ENCODE peak calls at places on chromosomes 3 and 15, in six cellular contexts. One of them, this sample, is unnamed.

GRCh38 chr3:13501958-13502790 is 22.1 kb downstream of the HDAC11 start:
- DNase-seq in CD8-positive, alpha-beta T cell: no peak
- DNase-seq in cardiac muscle cell: no peak
- DNase-seq in endodermal cell: no peak
- DNase-seq in body of pancreas: no peak
- DNase-seq in tibial artery: no peak
- DNase-seq in this sample: no peak

GRCh38 chr3:127383656-127384179 is 95.9 kb upstream of the PRR20G start:
- DNase-seq in CD8-positive, alpha-beta T cell: no peak
- DNase-seq in body of pancreas: no peak
- DNase-seq in tibial artery: no peak
- DNase-seq in endodermal cell: peak
- DNase-seq in cardiac muscle cell: no peak
- DNase-seq in this sample: no peak

GRCh38 chr3:80549173-80549572 is 781.4 kb upstream of the ROBO1 start:
- DNase-seq in tibial artery: no peak
- DNase-seq in endodermal cell: no peak
- DNase-seq in body of pancreas: no peak
- DNase-seq in cardiac muscle cell: no peak
- DNase-seq in CD8-positive, alpha-beta T cell: no peak
- DNase-seq in this sample: no peak

GRCh38 chr3:52682016-52682415 is 3.7 kb downstream of the PBRM1 start:
- DNase-seq in cardiac muscle cell: peak
- DNase-seq in CD8-positive, alpha-beta T cell: no peak
- DNase-seq in tibial artery: peak
- DNase-seq in body of pancreas: no peak
- DNase-seq in endodermal cell: no peak
- DNase-seq in this sample: peak

GRCh38 chr3:72458365-72458764 is 389.9 kb downstream of the SHQ1 start:
- DNase-seq in tibial artery: no peak
- DNase-seq in body of pancreas: no peak
- DNase-seq in cardiac muscle cell: no peak
- DNase-seq in CD8-positive, alpha-beta T cell: no peak
- DNase-seq in endodermal cell: no peak
- DNase-seq in this sample: no peak

GRCh38 chr3:14472471-14473351 is 67.4 kb downstream of the GRIP2 start:
- DNase-seq in endodermal cell: peak
- DNase-seq in body of pancreas: no peak
- DNase-seq in tibial artery: no peak
- DNase-seq in CD8-positive, alpha-beta T cell: no peak
- DNase-seq in cardiac muscle cell: no peak
- DNase-seq in this sample: no peak

GRCh38 chr3:61417352-61417751 is 144.0 kb upstream of the PTPRG start:
- DNase-seq in body of pancreas: no peak
- DNase-seq in endodermal cell: no peak
- DNase-seq in CD8-positive, alpha-beta T cell: no peak
- DNase-seq in tibial artery: no peak
- DNase-seq in cardiac muscle cell: no peak
- DNase-seq in this sample: no peak

GRCh38 chr15:40963201-40963600 is 9.9 kb downstream of the CHAC1 start:
- DNase-seq in body of pancreas: no peak
- DNase-seq in cardiac muscle cell: no peak
- DNase-seq in tibial artery: no peak
- DNase-seq in CD8-positive, alpha-beta T cell: no peak
- DNase-seq in endodermal cell: no peak
- DNase-seq in this sample: no peak

GRCh38 chr15:88906551-88906950 is 6.6 kb downstream of the MFGE8 start:
- DNase-seq in body of pancreas: no peak
- DNase-seq in tibial artery: no peak
- DNase-seq in cardiac muscle cell: no peak
- DNase-seq in CD8-positive, alpha-beta T cell: no peak
- DNase-seq in endodermal cell: no peak
- DNase-seq in this sample: no peak

GRCh38 chr15:40122239-40122638 is 13.6 kb upstream of the BMF start:
- DNase-seq in tibial artery: peak
- DNase-seq in endodermal cell: peak
- DNase-seq in body of pancreas: no peak
- DNase-seq in CD8-positive, alpha-beta T cell: no peak
- DNase-seq in cardiac muscle cell: no peak
- DNase-seq in this sample: no peak

GRCh38 chr3:129623447-129624118 is 17.1 kb upstream of the PLXND1 start:
- DNase-seq in cardiac muscle cell: no peak
- DNase-seq in body of pancreas: peak
- DNase-seq in tibial artery: no peak
- DNase-seq in endodermal cell: peak
- DNase-seq in CD8-positive, alpha-beta T cell: no peak
- DNase-seq in this sample: peak

GRCh38 chr3:138125548-138126221 is 6.5 kb downstream of the A4GNT start:
- DNase-seq in CD8-positive, alpha-beta T cell: no peak
- DNase-seq in tibial artery: no peak
- DNase-seq in cardiac muscle cell: peak
- DNase-seq in body of pancreas: no peak
- DNase-seq in endodermal cell: no peak
- DNase-seq in this sample: peak

GRCh38 chr15:56792211-56792610 is 58.9 kb upstream of the ZNF280D start:
- DNase-seq in tibial artery: no peak
- DNase-seq in cardiac muscle cell: no peak
- DNase-seq in CD8-positive, alpha-beta T cell: no peak
- DNase-seq in endodermal cell: no peak
- DNase-seq in body of pancreas: no peak
- DNase-seq in this sample: no peak

GRCh38 chr15:83365370-83365938 is 81.0 kb upstream of the BNC1 start:
- DNase-seq in cardiac muscle cell: peak
- DNase-seq in CD8-positive, alpha-beta T cell: no peak
- DNase-seq in body of pancreas: no peak
- DNase-seq in endodermal cell: peak
- DNase-seq in tibial artery: peak
- DNase-seq in this sample: peak

GRCh38 chr3:49799761-49800160 is at the start of gene CDHR4:
- DNase-seq in endodermal cell: no peak
- DNase-seq in cardiac muscle cell: no peak
- DNase-seq in tibial artery: peak
- DNase-seq in body of pancreas: no peak
- DNase-seq in CD8-positive, alpha-beta T cell: no peak
- DNase-seq in this sample: no peak

GRCh38 chr3:89098964-89099585 is 8.3 kb upstream of the EPHA3 start:
- DNase-seq in body of pancreas: peak
- DNase-seq in endodermal cell: peak
- DNase-seq in CD8-positive, alpha-beta T cell: no peak
- DNase-seq in tibial artery: peak
- DNase-seq in cardiac muscle cell: peak
- DNase-seq in this sample: no peak

GRCh38 chr15:95604634-95605036 is 725.9 kb upstream of the NR2F2 start:
- DNase-seq in CD8-positive, alpha-beta T cell: no peak
- DNase-seq in tibial artery: no peak
- DNase-seq in cardiac muscle cell: no peak
- DNase-seq in body of pancreas: no peak
- DNase-seq in endodermal cell: no peak
- DNase-seq in this sample: no peak

GRCh38 chr3:125067225-125067624 is 11.4 kb upstream of the HEG1 start:
- DNase-seq in body of pancreas: no peak
- DNase-seq in cardiac muscle cell: no peak
- DNase-seq in endodermal cell: no peak
- DNase-seq in CD8-positive, alpha-beta T cell: no peak
- DNase-seq in tibial artery: no peak
- DNase-seq in this sample: no peak

GRCh38 chr3:98343647-98344507 is 9.8 kb upstream of the OR5K4 start:
- DNase-seq in cardiac muscle cell: peak
- DNase-seq in CD8-positive, alpha-beta T cell: no peak
- DNase-seq in tibial artery: no peak
- DNase-seq in endodermal cell: peak
- DNase-seq in body of pancreas: peak
- DNase-seq in this sample: no peak

GRCh38 chr15:39596358-39597051 is 15.6 kb downstream of the THBS1 start:
- DNase-seq in tibial artery: no peak
- DNase-seq in endodermal cell: no peak
- DNase-seq in body of pancreas: no peak
- DNase-seq in CD8-positive, alpha-beta T cell: no peak
- DNase-seq in cardiac muscle cell: no peak
- DNase-seq in this sample: no peak

GRCh38 chr3:65493938-65494337 is 544.8 kb downstream of the MAGI1 start:
- DNase-seq in endodermal cell: no peak
- DNase-seq in body of pancreas: no peak
- DNase-seq in cardiac muscle cell: no peak
- DNase-seq in tibial artery: no peak
- DNase-seq in CD8-positive, alpha-beta T cell: no peak
- DNase-seq in this sample: no peak

GRCh38 chr3:120850326-120851295 is 57.4 kb upstream of the STXBP5L start:
- DNase-seq in endodermal cell: no peak
- DNase-seq in tibial artery: no peak
- DNase-seq in CD8-positive, alpha-beta T cell: no peak
- DNase-seq in cardiac muscle cell: no peak
- DNase-seq in body of pancreas: no peak
- DNase-seq in this sample: no peak

GRCh38 chr3:133211449-133211848 is 173.3 kb downstream of the TMEM108 start:
- DNase-seq in CD8-positive, alpha-beta T cell: no peak
- DNase-seq in endodermal cell: peak
- DNase-seq in tibial artery: no peak
- DNase-seq in cardiac muscle cell: peak
- DNase-seq in body of pancreas: no peak
- DNase-seq in this sample: no peak

GRCh38 chr15:45276851-45277250 is 24.8 kb downstream of the SLC28A2 start:
- DNase-seq in CD8-positive, alpha-beta T cell: no peak
- DNase-seq in cardiac muscle cell: peak
- DNase-seq in tibial artery: no peak
- DNase-seq in body of pancreas: no peak
- DNase-seq in endodermal cell: no peak
- DNase-seq in this sample: no peak

DNA sequence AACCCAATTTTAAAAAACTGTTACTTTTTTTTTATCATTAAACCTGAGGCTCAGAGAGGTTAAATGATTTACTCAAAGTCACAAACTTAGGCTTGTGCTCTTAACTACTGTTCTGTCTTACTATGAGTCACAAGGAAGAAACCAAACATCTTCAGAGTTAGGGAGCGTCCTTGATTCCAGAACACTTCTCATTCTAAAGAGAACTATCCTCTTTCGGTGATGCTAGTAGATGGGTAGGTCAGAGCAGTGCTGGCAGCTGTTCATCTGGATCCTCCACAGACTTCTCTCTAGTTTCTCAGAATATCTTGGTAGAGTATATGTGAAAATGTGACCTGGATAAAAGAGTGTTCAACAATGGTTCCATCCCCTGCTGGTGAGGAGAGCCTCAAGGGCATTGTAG is 3.3 kb downstream of the ARL6IP5 start:
- DNase-seq in tibial artery: no peak
- DNase-seq in CD8-positive, alpha-beta T cell: no peak
- DNase-seq in endodermal cell: no peak
- DNase-seq in body of pancreas: no peak
- DNase-seq in cardiac muscle cell: no peak
- DNase-seq in this sample: no peak
- TF ChIP-seq CTCF in tibial artery: no peak
- TF ChIP-seq CTCF in CD8-positive, alpha-beta T cell: no peak
- TF ChIP-seq CTCF in endodermal cell: peak
- TF ChIP-seq CTCF in body of pancreas: no peak
- TF ChIP-seq CTCF in cardiac muscle cell: no peak
- TF ChIP-seq CTCF in this sample: no peak

DNA sequence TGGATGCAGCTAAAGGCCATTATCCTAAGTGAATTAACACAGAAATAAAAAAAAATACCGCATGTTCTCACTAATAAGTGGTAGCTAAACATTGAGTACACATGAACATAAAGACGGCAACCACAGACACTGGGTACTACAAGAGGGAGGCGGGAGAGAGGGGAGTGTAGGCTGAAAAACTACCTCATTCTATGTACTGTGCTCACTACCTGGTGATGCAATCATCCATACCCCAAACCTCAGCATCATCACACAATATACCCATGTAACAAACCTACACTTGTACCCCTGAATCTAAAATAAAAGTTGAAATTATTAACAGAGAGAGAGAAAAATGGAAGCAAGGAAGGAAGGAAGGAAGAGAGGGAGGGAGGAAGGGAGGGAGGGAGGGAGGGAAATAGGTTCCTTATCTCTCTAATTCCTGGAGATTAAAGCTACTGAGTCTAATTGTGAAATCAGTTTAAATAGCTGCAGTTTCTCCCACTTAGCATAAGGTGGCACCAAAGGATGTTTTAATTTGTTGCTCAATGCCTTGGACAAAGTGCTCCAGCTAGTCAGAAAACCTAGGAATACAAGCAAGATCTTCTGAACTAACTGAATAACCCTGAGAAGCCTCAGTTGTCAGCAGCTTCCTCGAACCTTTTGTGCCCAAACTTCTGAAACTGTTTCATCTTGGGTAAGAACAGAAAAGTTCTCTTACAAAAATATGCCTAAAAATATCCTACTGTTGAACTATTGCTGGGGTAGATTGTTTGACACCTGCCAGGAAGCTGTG is 79.4 kb upstream of the ATP11B start:
- DNase-seq in cardiac muscle cell: peak
- DNase-seq in tibial artery: no peak
- DNase-seq in body of pancreas: no peak
- DNase-seq in CD8-positive, alpha-beta T cell: no peak
- DNase-seq in endodermal cell: no peak
- DNase-seq in this sample: no peak
- H3K4me3 ChIP-seq in cardiac muscle cell: no peak
- H3K4me3 ChIP-seq in tibial artery: no peak
- H3K4me3 ChIP-seq in body of pancreas: no peak
- H3K4me3 ChIP-seq in CD8-positive, alpha-beta T cell: no peak
- H3K4me3 ChIP-seq in endodermal cell: no peak
- H3K4me3 ChIP-seq in this sample: no peak

GRCh38 chr15:32833323-32833944 is 115.6 kb downstream of the GREM1 start:
- DNase-seq in CD8-positive, alpha-beta T cell: no peak
- DNase-seq in body of pancreas: no peak
- DNase-seq in tibial artery: no peak
- DNase-seq in cardiac muscle cell: no peak
- DNase-seq in endodermal cell: no peak
- DNase-seq in this sample: no peak

GRCh38 chr15:32828507-32829186 is 110.8 kb downstream of the GREM1 start:
- DNase-seq in cardiac muscle cell: no peak
- DNase-seq in body of pancreas: no peak
- DNase-seq in endodermal cell: no peak
- DNase-seq in tibial artery: no peak
- DNase-seq in CD8-positive, alpha-beta T cell: no peak
- DNase-seq in this sample: no peak

GRCh38 chr15:32829441-32829840 is 111.6 kb downstream of the GREM1 start:
- DNase-seq in endodermal cell: no peak
- DNase-seq in body of pancreas: no peak
- DNase-seq in cardiac muscle cell: no peak
- DNase-seq in tibial artery: no peak
- DNase-seq in CD8-positive, alpha-beta T cell: no peak
- DNase-seq in this sample: no peak

GRCh38 chr15:32834156-32834555 is 116.4 kb downstream of the GREM1 start:
- DNase-seq in body of pancreas: no peak
- DNase-seq in endodermal cell: no peak
- DNase-seq in CD8-positive, alpha-beta T cell: no peak
- DNase-seq in cardiac muscle cell: no peak
- DNase-seq in tibial artery: no peak
- DNase-seq in this sample: no peak

GRCh38 chr15:32831458-32831857 is 113.7 kb downstream of the GREM1 start:
- DNase-seq in CD8-positive, alpha-beta T cell: no peak
- DNase-seq in cardiac muscle cell: no peak
- DNase-seq in tibial artery: no peak
- DNase-seq in endodermal cell: no peak
- DNase-seq in body of pancreas: no peak
- DNase-seq in this sample: no peak
- H3K27ac ChIP-seq in CD8-positive, alpha-beta T cell: no peak
- H3K27ac ChIP-seq in cardiac muscle cell: no peak
- H3K27ac ChIP-seq in tibial artery: no peak
- H3K27ac ChIP-seq in endodermal cell: no peak
- H3K27ac ChIP-seq in body of pancreas: no peak
- H3K27ac ChIP-seq in this sample: no peak

GRCh38 chr3:109228391-109229080 is 87.8 kb downstream of the DPPA2 start:
- DNase-seq in cardiac muscle cell: no peak
- DNase-seq in tibial artery: no peak
- DNase-seq in CD8-positive, alpha-beta T cell: no peak
- DNase-seq in body of pancreas: no peak
- DNase-seq in endodermal cell: no peak
- DNase-seq in this sample: no peak

GRCh38 chr3:109224333-109224732 is 87.8 kb downstream of the C3orf85 start:
- DNase-seq in body of pancreas: peak
- DNase-seq in endodermal cell: peak
- DNase-seq in cardiac muscle cell: no peak
- DNase-seq in tibial artery: no peak
- DNase-seq in CD8-positive, alpha-beta T cell: no peak
- DNase-seq in this sample: no peak
- TF ChIP-seq CTCF in body of pancreas: peak
- TF ChIP-seq CTCF in endodermal cell: peak
- TF ChIP-seq CTCF in cardiac muscle cell: peak
- TF ChIP-seq CTCF in tibial artery: no peak
- TF ChIP-seq CTCF in CD8-positive, alpha-beta T cell: no peak
- TF ChIP-seq CTCF in this sample: no peak

This sample was measured in left lung.